ENCODE peak calls at places on chromosomes 2 and 18, in six cellular contexts. G is GM12878, U is H1, Y is HCT116, H is transverse colon, B is endothelial cell of umbilical vein. C is an unnamed sample.

GRCh38 chr18:37064187-37064586 is 235.3 kb downstream of the KIAA1328 start:
- DNase-seq in G (no peak), U (no peak), Y (no peak), H (no peak), B (no peak), C (no peak)

GRCh38 chr18:1914489-1914888 is 656.8 kb downstream of the METTL4 start:
- DNase-seq in G (no peak), U (no peak), Y (peak; percentile 22), H (no peak), B (no peak), C (no peak)

GRCh38 chr18:13433088-13433487 is 214.5 kb downstream of the LDLRAD4 start:
- DNase-seq in G (no peak), U (no peak), Y (no peak), H (no peak), B (no peak), C (no peak)

GRCh38 chr2:73111300-73112025 is 1.3 kb downstream of the RAB11FIP5 start:
- DNase-seq in G (no peak), U (peak; percentile 72), Y (peak; percentile 26), H (peak; percentile 55), B (peak; percentile 77), C (no peak)

GRCh38 chr2:142642654-142643053 is 234.8 kb upstream of the KYNU start:
- DNase-seq in G (no peak), U (no peak), Y (no peak), H (no peak), B (no peak), C (no peak)

GRCh38 chr2:67322361-67323001 is 74.7 kb upstream of the ETAA1 start:
- DNase-seq in G (no peak), U (peak; percentile 54), Y (peak; percentile 47), H (peak; percentile 14), B (peak; percentile 28), C (peak; percentile 55)

GRCh38 chr18:40004246-40004645 is 1950.8 kb upstream of the PIK3C3 start:
- DNase-seq in G (no peak), U (no peak), Y (no peak), H (no peak), B (no peak), C (no peak)

GRCh38 chr2:205270689-205271088 is 411.6 kb upstream of the NRP2 start:
- DNase-seq in G (no peak), U (no peak), Y (no peak), H (no peak), B (peak; percentile 91), C (no peak)

GRCh38 chr2:54341656-54342055 is 85.6 kb upstream of the TSPYL6 start:
- DNase-seq in G (no peak), U (no peak), Y (no peak), H (no peak), B (peak; percentile 22), C (no peak)

GRCh38 chr2:54629914-54630609 is 93.4 kb upstream of the EML6 start:
- DNase-seq in G (peak; percentile 40), U (no peak), Y (no peak), H (peak; percentile 29), B (no peak), C (peak; percentile 35)

GRCh38 chr18:22912835-22913234 is 20.3 kb upstream of the RBBP8 start:
- DNase-seq in G (no peak), U (no peak), Y (no peak), H (no peak), B (no peak), C (no peak)

GRCh38 chr2:33153008-33153407 is 206.3 kb downstream of the LTBP1 start:
- DNase-seq in G (no peak), U (no peak), Y (no peak), H (no peak), B (no peak), C (no peak)

GRCh38 chr18:24089059-24089458 is 49.8 kb upstream of the CABYR start:
- DNase-seq in G (no peak), U (no peak), Y (no peak), H (no peak), B (peak; percentile 24), C (no peak)

DNA sequence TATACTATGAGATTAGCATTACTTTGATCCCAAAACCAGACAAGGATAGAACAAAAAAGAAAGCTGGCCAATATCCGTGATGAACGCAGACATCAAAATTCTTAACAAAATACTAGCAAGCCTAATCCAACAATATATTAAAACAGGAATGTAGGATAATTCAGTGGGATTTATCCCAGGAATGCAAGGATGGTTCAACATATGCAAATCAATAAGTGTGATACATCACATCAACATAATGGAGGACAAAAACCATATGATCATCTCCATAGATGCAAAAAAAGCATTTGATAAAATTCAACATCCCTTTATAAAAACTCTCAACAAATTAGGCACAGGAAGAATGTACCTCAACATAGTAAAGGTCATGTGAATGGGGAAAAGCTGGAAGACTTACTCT is 158.5 kb downstream of the KCNE4 start:
- DNase-seq in G (no peak), U (no peak), Y (no peak), H (no peak), B (no peak), C (no peak)
- H3K27ac ChIP-seq in G (no peak overlapping the region), U (no peak overlapping the region), Y (no peak overlapping the region), H (no peak overlapping the region), B (no peak overlapping the region), C (no peak overlapping the region)

DNA sequence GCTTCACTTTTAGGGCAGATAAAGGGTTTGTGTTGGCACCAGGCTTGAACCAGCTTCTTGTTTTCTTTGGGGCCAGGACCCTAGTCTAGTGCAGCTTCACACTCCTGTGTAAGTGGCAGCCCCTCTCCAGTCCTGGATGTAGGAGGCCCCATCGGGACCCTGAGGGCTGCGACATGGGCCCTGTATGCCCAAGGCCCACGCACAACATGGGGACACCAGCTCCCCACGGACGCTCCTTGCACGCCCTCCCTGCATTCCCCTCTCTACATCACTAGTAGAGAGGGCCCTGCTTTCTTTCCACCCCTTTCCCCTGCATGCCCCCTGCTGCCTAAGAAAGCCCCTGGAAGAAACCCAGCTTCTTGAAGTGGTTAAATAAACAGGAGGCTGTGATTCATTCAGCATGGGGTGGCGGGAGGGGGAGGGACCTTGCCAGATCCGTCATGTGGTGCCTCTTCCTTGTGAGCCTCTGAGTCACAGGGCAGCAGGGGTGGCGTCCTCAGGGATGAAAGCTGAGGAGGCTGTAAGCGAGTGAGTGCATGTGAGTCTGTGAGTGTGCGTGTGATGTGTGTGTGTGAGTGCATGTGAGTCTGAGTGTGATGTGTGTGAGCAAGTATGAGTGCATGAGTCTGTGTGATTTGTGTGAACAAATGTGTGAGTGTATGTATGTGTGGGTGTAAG is 42.5 kb downstream of the COPS8 start:
- DNase-seq in G (no peak), U (no peak), Y (peak; percentile 77), H (peak; percentile 79), B (peak; percentile 98), C (peak; percentile 89)
- TF ChIP-seq POLR2AphosphoS5 in G (no peak), U (no peak), Y (peak; percentile 43), H (peak; percentile 79), B (peak; percentile 77), C (peak; percentile 72)

GRCh38 chr2:9332136-9332852 is 91.0 kb downstream of the ITGB1BP1 start:
- DNase-seq in G (no peak), U (no peak), Y (no peak), H (no peak), B (no peak), C (no peak)

GRCh38 chr2:9334722-9335121 is 88.6 kb downstream of the ITGB1BP1 start:
- DNase-seq in G (no peak), U (no peak), Y (no peak), H (no peak), B (no peak), C (no peak)

GRCh38 chr2:9332853-9333245 is 90.5 kb downstream of the ITGB1BP1 start:
- DNase-seq in G (no peak), U (no peak), Y (no peak), H (no peak), B (no peak), C (no peak)

GRCh38 chr2:9335322-9335754 is 88.0 kb downstream of the ITGB1BP1 start:
- DNase-seq in G (no peak), U (no peak), Y (no peak), H (peak; percentile 88), B (no peak), C (no peak)

GRCh38 chr2:9333591-9334171 is 89.6 kb downstream of the ITGB1BP1 start:
- DNase-seq in G (no peak), U (no peak), Y (peak; percentile 53), H (peak; percentile 72), B (peak; percentile 84), C (peak; percentile 55)
- H3K27ac ChIP-seq in G (no peak overlapping the region), U (no peak overlapping the region), Y (no peak overlapping the region), H (peak overlapping the region; percentile 52), B (peak overlapping the region; percentile 18), C (peak overlapping the region; percentile 20)

DNA sequence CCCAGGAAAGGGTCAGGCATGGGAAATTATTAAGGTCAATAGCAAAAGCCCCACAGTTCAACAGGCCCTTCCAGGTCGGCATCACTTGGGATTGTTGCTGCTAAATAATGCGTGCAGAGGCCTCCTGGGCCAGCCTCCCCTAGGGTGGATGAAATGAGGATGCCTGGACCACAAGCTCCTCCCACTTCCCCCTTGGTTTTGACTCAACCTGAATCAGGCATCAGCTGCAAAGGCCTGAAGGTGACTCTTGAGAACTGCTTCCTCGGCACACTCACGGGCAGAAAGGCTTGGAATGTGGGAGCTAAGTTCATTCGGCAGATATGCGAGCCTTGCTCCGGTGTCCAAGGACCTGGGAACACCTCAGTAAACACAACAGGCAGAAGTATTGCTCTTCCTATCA is 69.3 kb downstream of the MBP start:
- DNase-seq in G (peak; percentile 69), U (no peak), Y (no peak), H (peak; percentile 69), B (no peak), C (no peak)
- TF ChIP-seq POLR2AphosphoS5 in G (no peak), U (no peak), Y (no peak), H (no peak), B (no peak), C (no peak)

GRCh38 chr2:144446136-144446535 is 73.8 kb downstream of the ZEB2 start:
- DNase-seq in G (no peak), U (no peak), Y (no peak), H (no peak), B (no peak), C (no peak)
- H3K27ac ChIP-seq in G (no peak overlapping the region), U (no peak overlapping the region), Y (no peak overlapping the region), H (no peak overlapping the region), B (no peak overlapping the region), C (no peak overlapping the region)

GRCh38 chr2:106039634-106040033 is 154.5 kb downstream of the UXS1 start:
- DNase-seq in G (no peak), U (no peak), Y (no peak), H (peak; percentile 15), B (no peak), C (no peak)
- TF ChIP-seq POLR2AphosphoS5 in G (no peak), U (no peak), Y (no peak), H (no peak), B (no peak), C (no peak)

DNA sequence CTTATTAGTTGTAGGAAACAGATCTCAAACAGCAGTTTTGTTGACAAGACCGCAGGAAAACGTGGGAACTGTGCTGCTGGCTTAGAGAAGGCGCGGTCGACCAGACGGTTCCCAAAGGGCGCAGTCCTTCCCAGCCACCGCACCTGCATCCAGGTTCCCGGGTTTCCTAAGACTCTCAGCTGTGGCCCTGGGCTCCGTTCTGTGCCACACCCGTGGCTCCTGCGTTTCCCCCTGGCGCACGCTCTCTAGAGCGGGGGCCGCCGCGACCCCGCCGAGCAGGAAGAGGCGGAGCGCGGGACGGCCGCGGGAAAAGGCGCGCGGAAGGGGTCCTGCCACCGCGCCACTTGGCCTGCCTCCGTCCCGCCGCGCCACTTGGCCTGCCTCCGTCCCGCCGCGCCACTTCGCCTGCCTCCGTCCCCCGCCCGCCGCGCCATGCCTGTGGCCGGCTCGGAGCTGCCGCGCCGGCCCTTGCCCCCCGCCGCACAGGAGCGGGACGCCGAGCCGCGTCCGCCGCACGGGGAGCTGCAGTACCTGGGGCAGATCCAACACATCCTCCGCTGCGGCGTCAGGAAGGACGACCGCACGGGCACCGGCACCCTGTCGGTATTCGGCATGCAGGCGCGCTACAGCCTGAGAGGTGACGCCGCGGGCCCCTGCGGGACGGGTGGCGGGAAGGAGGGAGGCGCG is at the start of gene TYMS:
- DNase-seq in G (no peak), U (peak; percentile 81), Y (peak; percentile 63), H (peak; percentile 80), B (peak; percentile 58), C (no peak)
- H3K27ac ChIP-seq in G (peak within 1 kb of the TSS; percentile 86), U (peak within 1 kb of the TSS; percentile 84), Y (peak within 1 kb of the TSS; percentile 100), H (peak within 1 kb of the TSS; percentile 79), B (peak within 1 kb of the TSS; percentile 46), C (peak within 1 kb of the TSS; percentile 96)